ENCODE peak calls at places on chromosomes 7 and 10, in ten cellular contexts. Z is body of pancreas, A is ascending aorta, W is brain microvascular endothelial cell, H is colonic mucosa, F is AG04450, C is A549, L is lower lobe of right lung, T is foreskin keratinocyte, J is cardiac muscle cell. D is an unnamed sample.

GRCh38 chr7:127151379-127151778 is 101.4 kb downstream of the GRM8 start:
- DNase-seq in W (no peak), A (no peak), L (no peak), Z (no peak), H (no peak), C (no peak), J (no peak), T (no peak), F (no peak), D (no peak)

GRCh38 chr10:87658383-87658795 is 1.3 kb upstream of the PAPSS2 start:
- DNase-seq in Z (no peak), W (no peak), A (no peak), L (no peak), F (no peak), J (no peak), C (peak; percentile 32), T (no peak), H (no peak), D (no peak)

GRCh38 chr7:51046482-51046881 is 263.8 kb upstream of the GRB10 start:
- DNase-seq in C (no peak), W (no peak), Z (no peak), J (no peak), H (no peak), F (no peak), L (no peak), T (no peak), A (no peak), D (peak; percentile 34)

GRCh38 chr7:13821152-13821787 is 168.2 kb downstream of the ETV1 start:
- DNase-seq in W (no peak), L (no peak), J (no peak), C (no peak), A (no peak), H (peak; percentile 29), T (no peak), Z (no peak), F (no peak), D (no peak)

GRCh38 chr10:131725736-131726459 is 174.9 kb upstream of the PPP2R2D start:
- DNase-seq in L (no peak), J (no peak), F (no peak), A (no peak), C (no peak), H (peak; percentile 11), T (no peak), W (no peak), Z (no peak), D (no peak)

GRCh38 chr7:129925416-129926002 is 27.3 kb downstream of the UBE2H start:
- DNase-seq in L (no peak), W (peak; percentile 40), F (no peak), Z (no peak), J (peak; percentile 82), T (no peak), C (no peak), A (no peak), H (no peak), D (no peak)

GRCh38 chr10:29702288-29703164 is 67.8 kb upstream of the SVIL start:
- DNase-seq in J (peak; percentile 45), F (no peak), Z (no peak), T (no peak), H (no peak), L (no peak), C (no peak), A (no peak), W (no peak), D (no peak)

GRCh38 chr7:105932835-105933477 is 30.1 kb upstream of the CDHR3 start:
- DNase-seq in A (no peak), Z (no peak), H (peak; percentile 32), W (no peak), F (peak; percentile 26), C (no peak), T (peak; percentile 5), J (peak; percentile 79), L (no peak), D (peak; percentile 5)

GRCh38 chr7:18995811-18996400 is 121.5 kb downstream of the TWIST1 start:
- DNase-seq in T (no peak), Z (no peak), H (no peak), J (no peak), A (no peak), W (no peak), F (no peak), L (no peak), C (no peak), D (no peak)

GRCh38 chr7:34488766-34489165 is 169.3 kb upstream of the NPSR1 start:
- DNase-seq in L (no peak), C (no peak), T (no peak), Z (no peak), F (no peak), H (no peak), W (no peak), J (no peak), A (no peak), D (no peak)

GRCh38 chr10:120732643-120733313 is 118.4 kb upstream of the WDR11 start:
- DNase-seq in C (no peak), Z (no peak), W (no peak), J (no peak), L (no peak), F (no peak), A (no peak), T (peak; percentile 45), H (no peak), D (peak; percentile 39)

GRCh38 chr7:79949778-79950177 is 184.9 kb upstream of the GNAI1 start:
- DNase-seq in W (no peak), L (no peak), Z (no peak), T (no peak), H (no peak), J (no peak), F (no peak), A (no peak), C (no peak), D (no peak)

GRCh38 chr10:128751284-128751683 is 625.1 kb upstream of the MKI67 start:
- DNase-seq in W (no peak), H (no peak), T (no peak), J (peak; percentile 67), F (no peak), C (peak; percentile 12), L (no peak), A (no peak), Z (no peak), D (no peak)

GRCh38 chr10:115427611-115428010 is 334.4 kb downstream of the ATRNL1 start:
- DNase-seq in L (no peak), H (no peak), Z (no peak), T (no peak), W (no peak), F (no peak), C (no peak), J (no peak), A (no peak), D (no peak)

GRCh38 chr10:115436999-115437398 is 343.8 kb downstream of the ATRNL1 start:
- DNase-seq in F (no peak), A (no peak), W (no peak), H (no peak), Z (no peak), J (no peak), C (no peak), L (no peak), T (no peak), D (no peak)

GRCh38 chr10:115432188-115432819 is 339.1 kb downstream of the ATRNL1 start:
- DNase-seq in W (peak; percentile 9), C (peak; percentile 29), H (no peak), A (no peak), T (no peak), J (peak; percentile 11), Z (no peak), L (no peak), F (no peak), D (no peak)
- TF ChIP-seq CTCF in W (peak; percentile 49), C (peak; percentile 69), H (no peak), A (peak; percentile 14), T (peak; percentile 62), J (peak; percentile 17), Z (no peak), L (no peak), F (peak; percentile 37), D (peak; percentile 28)

DNA sequence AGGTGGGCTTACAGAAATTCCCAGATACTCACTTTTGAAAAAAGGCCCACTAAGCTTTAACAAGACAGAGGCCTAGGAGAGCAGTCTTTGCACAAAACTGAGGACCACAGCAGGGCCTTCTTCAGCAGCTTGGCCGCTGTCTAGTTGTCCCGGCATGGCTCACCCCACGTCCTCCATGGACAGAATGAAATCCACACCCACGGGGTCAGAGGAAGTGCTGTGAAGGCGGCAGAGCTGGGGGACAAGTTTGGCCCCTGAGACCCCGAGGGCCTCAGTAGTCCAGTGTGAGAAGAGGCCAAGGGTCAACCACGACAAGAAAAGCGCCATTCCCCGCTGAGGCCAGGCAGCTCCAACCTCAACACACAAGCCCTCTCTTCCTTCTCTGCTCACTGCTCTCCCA is 78.9 kb downstream of the ZRANB1 start:
- DNase-seq in W (no peak), L (peak; percentile 14), H (no peak), J (no peak), C (no peak), Z (no peak), T (no peak), F (no peak), A (no peak), D (no peak)
- H3K27ac ChIP-seq in W (no peak overlapping the region), L (no peak overlapping the region), H (no peak overlapping the region), J (no peak overlapping the region), C (no peak overlapping the region), Z (peak overlapping the region; percentile 36), T (no peak overlapping the region), F (no peak overlapping the region), A (peak overlapping the region; percentile 90), D (no peak overlapping the region)

GRCh38 chr7:140723002-140723401 is 26.5 kb downstream of the NDUFB2 start:
- DNase-seq in F (no peak), H (no peak), L (no peak), T (no peak), W (no peak), J (no peak), C (no peak), A (no peak), Z (no peak), D (no peak)

GRCh38 chr7:140722254-140722653 is 25.7 kb downstream of the NDUFB2 start:
- DNase-seq in C (no peak), T (no peak), J (no peak), L (no peak), F (no peak), A (no peak), W (no peak), Z (no peak), H (no peak), D (no peak)

GRCh38 chr7:140724706-140725105 is 28.2 kb downstream of the NDUFB2 start:
- DNase-seq in Z (no peak), F (no peak), H (no peak), T (no peak), L (no peak), J (no peak), A (no peak), W (no peak), C (no peak), D (no peak)

GRCh38 chr7:140723574-140723973 is 27.1 kb downstream of the NDUFB2 start:
- DNase-seq in J (no peak), A (no peak), L (no peak), Z (no peak), C (no peak), H (no peak), F (no peak), W (no peak), T (no peak), D (no peak)

GRCh38 chr7:140726304-140726703 is 29.8 kb downstream of the NDUFB2 start:
- DNase-seq in T (no peak), H (no peak), L (no peak), A (no peak), Z (no peak), W (peak; percentile 6), C (peak; percentile 38), J (peak; percentile 27), F (no peak), D (no peak)
- TF ChIP-seq CTCF in T (peak; percentile 60), H (no peak), L (no peak), A (no peak), Z (no peak), W (peak; percentile 58), C (peak; percentile 40), J (peak; percentile 40), F (peak; percentile 51), D (peak; percentile 36)

GRCh38 chr10:7652121-7652520 is 14.6 kb downstream of the ITIH5 start:
- DNase-seq in L (no peak), H (no peak), F (no peak), Z (no peak), C (no peak), W (no peak), A (no peak), J (no peak), T (no peak), D (no peak)
- H3K27ac ChIP-seq in L (no peak overlapping the region), H (no peak overlapping the region), F (no peak overlapping the region), Z (no peak overlapping the region), C (no peak overlapping the region), W (no peak overlapping the region), A (no peak overlapping the region), J (no peak overlapping the region), T (no peak overlapping the region), D (no peak overlapping the region)